ENCODE peak calls at places on chromosomes 1 and 21, in seven cellular contexts. B is keratinocyte, P is suprapubic skin, U is H1, W is GM23338, I is right lobe of liver, D is sigmoid colon. V is an unnamed sample. For H3K4me1, the result is how much of the 10 kb centered on the place peaks cover.

GRCh38 chr1:177567393-177567792 is 396.6 kb downstream of the BRINP2 start:
- DNase-seq in B (no peak), P (no peak), U (no peak), W (peak), I (no peak), D (no peak), V (no peak)

GRCh38 chr1:20051218-20051829 is 18.7 kb upstream of the PLA2G5 start:
- DNase-seq in B (no peak), P (no peak), U (peak), W (peak), I (no peak), D (no peak), V (no peak)

GRCh38 chr1:43687301-43688108 is 19.8 kb upstream of the ST3GAL3 start:
- DNase-seq in B (no peak), P (no peak), U (no peak), W (no peak), I (no peak), D (no peak), V (no peak)

GRCh38 chr1:192993426-192994085 is 65.6 kb downstream of the UCHL5 start:
- DNase-seq in B (no peak), P (no peak), U (no peak), W (peak), I (no peak), D (no peak), V (no peak)

GRCh38 chr1:77759090-77760028 is at the start of gene USP33:
- DNase-seq in B (no peak), P (peak), U (peak), W (peak), I (peak), D (peak), V (peak)

GRCh38 chr1:25091671-25092070 is 140.6 kb downstream of the SYF2 start:
- DNase-seq in B (no peak), P (no peak), U (no peak), W (no peak), I (no peak), D (no peak), V (no peak)

GRCh38 chr1:2248127-2248826 is 20.2 kb downstream of the SKI start:
- DNase-seq in B (no peak), P (no peak), U (peak), W (peak), I (peak), D (no peak), V (no peak)

GRCh38 chr1:209926045-209926444 is 12.0 kb upstream of the SYT14 start:
- DNase-seq in B (no peak), P (no peak), U (no peak), W (no peak), I (no peak), D (no peak), V (no peak)

GRCh38 chr21:28944296-28944695 is 48.4 kb downstream of the LTN1 start:
- DNase-seq in B (no peak), P (no peak), U (no peak), W (no peak), I (no peak), D (no peak), V (no peak)

GRCh38 chr1:220432408-220432807 is 95.5 kb upstream of the MARK1 start:
- DNase-seq in B (no peak), P (no peak), U (no peak), W (no peak), I (no peak), D (no peak), V (no peak)

GRCh38 chr1:232793944-232794343 is 11.3 kb upstream of the MAP10 start:
- DNase-seq in B (no peak), P (no peak), U (no peak), W (no peak), I (no peak), D (no peak), V (no peak)

GRCh38 chr21:35529141-35529863 is 480.2 kb upstream of the RUNX1 start:
- DNase-seq in B (no peak), P (no peak), U (no peak), W (no peak), I (no peak), D (no peak), V (no peak)

GRCh38 chr1:230300322-230301301 is 125.5 kb downstream of the PGBD5 start:
- DNase-seq in B (no peak), P (no peak), U (no peak), W (no peak), I (peak), D (peak), V (no peak)

GRCh38 chr1:211713231-211713630 is 37.8 kb upstream of the NEK2 start:
- DNase-seq in B (no peak), P (no peak), U (no peak), W (no peak), I (no peak), D (no peak), V (no peak)

GRCh38 chr1:207651583-207651982 is 6.7 kb downstream of the CR1L start:
- DNase-seq in B (no peak), P (no peak), U (no peak), W (no peak), I (no peak), D (no peak), V (no peak)

GRCh38 chr1:100320311-100321097 is 31.8 kb upstream of the CDC14A start:
- DNase-seq in B (no peak), P (no peak), U (no peak), W (no peak), I (no peak), D (no peak), V (no peak)

GRCh38 chr1:19949016-19949415 is 25.6 kb upstream of the PLA2G2E start:
- DNase-seq in B (peak), P (no peak), U (no peak), W (no peak), I (no peak), D (no peak), V (no peak)

GRCh38 chr1:66984491-66984890 is 59.7 kb downstream of the MIER1 start:
- DNase-seq in B (no peak), P (no peak), U (no peak), W (no peak), I (no peak), D (no peak), V (no peak)

GRCh38 chr21:35212393-35213127 is 163.5 kb upstream of the RUNX1 start:
- DNase-seq in B (no peak), P (no peak), U (no peak), W (no peak), I (no peak), D (no peak), V (peak)

GRCh38 chr1:229786974-229787610 is 161.0 kb downstream of the URB2 start:
- DNase-seq in B (no peak), P (no peak), U (no peak), W (no peak), I (no peak), D (no peak), V (no peak)

GRCh38 chr1:176066709-176067108 is 140.4 kb downstream of the COP1 start:
- DNase-seq in B (no peak), P (no peak), U (no peak), W (no peak), I (no peak), D (no peak), V (no peak)

GRCh38 chr1:212045981-212046380 is 10.4 kb downstream of the DTL start:
- DNase-seq in B (no peak), P (no peak), U (no peak), W (no peak), I (no peak), D (no peak), V (no peak)

GRCh38 chr1:182397653-182398388 is 2.6 kb downstream of the TEDDM1 start:
- DNase-seq in B (no peak), P (no peak), U (no peak), W (no peak), I (no peak), D (no peak), V (peak)

GRCh38 chr21:14736162-14736561 is 190.0 kb upstream of the SAMSN1 start:
- DNase-seq in B (no peak), P (no peak), U (no peak), W (no peak), I (no peak), D (no peak), V (no peak)

GRCh38 chr1:202018226-202018475 is 7.8 kb downstream of the ELF3 start:
- DNase-seq in B (no peak), P (no peak), U (no peak), W (no peak), I (no peak), D (no peak), V (no peak)

GRCh38 chr1:27940297-27940696 is 5.5 kb downstream of the SMPDL3B start:
- DNase-seq in B (no peak), P (no peak), U (peak), W (peak), I (peak), D (no peak), V (no peak)

GRCh38 chr1:6757719-6758435 is 27.4 kb upstream of the CAMTA1 start:
- DNase-seq in B (no peak), P (no peak), U (peak), W (peak), I (no peak), D (no peak), V (no peak)

GRCh38 chr1:12542596-12543592 is 75.1 kb downstream of the DHRS3 start:
- DNase-seq in B (no peak), P (no peak), U (no peak), W (no peak), I (no peak), D (peak), V (no peak)

GRCh38 chr1:12541274-12542137 is 76.5 kb downstream of the DHRS3 start:
- DNase-seq in B (no peak), P (no peak), U (no peak), W (no peak), I (peak), D (peak), V (no peak)

GRCh38 chr1:12543747-12544146 is 74.3 kb downstream of the DHRS3 start:
- DNase-seq in B (no peak), P (no peak), U (no peak), W (no peak), I (no peak), D (no peak), V (no peak)

GRCh38 chr1:12540580-12541273 is 77.3 kb downstream of the DHRS3 start:
- DNase-seq in B (no peak), P (no peak), U (no peak), W (no peak), I (no peak), D (peak), V (peak)

DNA sequence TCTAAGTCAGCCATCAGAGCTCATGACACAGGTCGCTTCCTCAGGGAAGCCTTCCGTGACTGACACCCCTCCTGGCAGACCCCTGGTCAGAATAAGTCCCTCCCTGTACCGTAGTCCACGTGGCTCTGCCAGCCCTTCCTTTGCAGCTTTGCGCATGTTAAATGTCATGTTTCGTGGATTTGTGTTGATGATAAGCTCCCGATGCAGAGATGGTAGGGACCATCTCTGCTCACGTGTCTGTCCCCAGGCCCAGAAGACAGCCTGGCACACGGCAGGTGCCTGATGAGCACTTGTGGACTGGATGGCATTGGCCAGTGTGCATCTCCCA is 75.9 kb downstream of the DHRS3 start:
- DNase-seq in B (no peak), P (no peak), U (no peak), W (no peak), I (no peak), D (peak), V (no peak)
- H3K4me1 ChIP-seq in B (under half), P (under half), U (under half), W (under half), I (under half), D (under half), V (under half)

DNA sequence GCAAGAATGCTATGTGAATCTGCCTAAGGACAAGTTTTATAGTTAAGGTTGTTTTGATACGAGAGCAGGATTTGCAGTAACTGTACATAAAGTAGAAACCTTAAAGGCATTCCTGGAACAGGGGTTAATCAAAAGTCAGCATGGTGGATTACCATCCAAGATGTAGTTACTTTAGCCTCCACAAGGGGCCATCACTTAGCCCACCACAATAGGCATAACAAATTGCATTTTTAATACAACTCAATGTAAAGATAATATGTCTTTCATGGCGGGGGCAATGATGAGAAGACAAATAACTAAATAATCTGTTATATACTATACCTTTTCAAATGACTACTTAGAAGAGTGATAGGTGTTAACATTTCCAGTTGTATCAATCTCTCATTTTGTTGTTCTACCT is 611.2 kb upstream of the ADGRL4 start:
- DNase-seq in B (no peak), P (no peak), U (no peak), W (peak), I (no peak), D (no peak), V (no peak)
- TF ChIP-seq CTCF in B (no peak), P (no peak), U (no peak), W (peak), I (peak), D (no peak), V (no peak)

GRCh38 chr1:151145158-151146071 is 1.0 kb downstream of the SEMA6C start:
- DNase-seq in B (no peak), P (no peak), U (peak), W (peak), I (no peak), D (peak), V (no peak)

GRCh38 chr1:151146416-151147131 is at the start of gene SEMA6C:
- DNase-seq in B (peak), P (peak), U (peak), W (peak), I (peak), D (peak), V (peak)

GRCh38 chr1:151147132-151147503 is 687 bp upstream of the SEMA6C start:
- DNase-seq in B (no peak), P (no peak), U (no peak), W (no peak), I (no peak), D (no peak), V (no peak)

GRCh38 chr1:151144474-151145157 is 1.8 kb downstream of the SEMA6C start:
- DNase-seq in B (no peak), P (no peak), U (no peak), W (peak), I (no peak), D (no peak), V (peak)

GRCh38 chr1:151146072-151146415 is 387 bp downstream of the SEMA6C start:
- DNase-seq in B (no peak), P (no peak), U (no peak), W (peak), I (no peak), D (peak), V (no peak)
- H3K27ac ChIP-seq in B (no peak), P (peak), U (no peak), W (no peak), I (peak), D (peak), V (peak)

DNA sequence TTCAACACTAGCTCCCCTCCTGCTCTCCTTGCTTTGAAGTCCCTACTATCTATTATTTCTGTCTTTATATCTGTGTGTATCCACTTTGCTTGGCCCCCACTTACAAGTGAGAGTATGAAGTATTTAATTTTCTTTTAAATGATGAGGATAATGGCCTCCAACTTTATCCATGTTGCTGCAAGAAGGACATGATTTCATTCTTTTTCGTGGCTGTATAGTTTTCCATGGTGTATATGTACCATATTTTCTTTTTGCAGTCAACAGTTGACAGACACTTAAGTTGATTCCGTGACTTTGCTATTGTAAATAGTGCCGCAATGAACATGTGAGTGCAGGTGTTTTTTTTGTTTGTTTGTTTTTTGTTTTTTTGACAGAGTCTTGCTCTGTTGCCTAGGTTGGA is 365.6 kb downstream of the ZP4 start:
- DNase-seq in B (no peak), P (no peak), U (no peak), W (no peak), I (no peak), D (no peak), V (no peak)
- H3K4me1 ChIP-seq in B (under half), P (under half), U (under half), W (under half), I (under half), D (under half), V (under half)

DNA sequence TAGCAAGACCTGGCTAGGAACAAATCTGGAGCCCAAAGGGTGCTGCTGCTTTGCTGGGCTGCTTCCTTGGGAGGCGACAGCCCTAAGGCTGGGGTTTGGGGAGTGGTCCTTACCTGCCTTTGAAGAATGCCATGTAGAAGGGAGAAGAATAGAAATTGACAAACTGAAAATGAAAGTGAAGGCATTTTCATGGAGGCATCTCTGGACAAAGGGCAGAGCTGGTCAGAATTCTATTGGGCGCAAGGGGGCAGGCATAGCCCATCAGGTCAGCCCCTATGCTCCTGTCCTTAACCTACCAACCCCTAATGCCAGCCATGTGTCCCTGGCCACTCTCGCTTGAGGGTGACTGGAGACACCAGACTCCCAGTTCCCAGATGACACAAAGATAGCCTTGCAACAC is 7.6 kb upstream of the ARHGEF19 start:
- DNase-seq in B (no peak), P (no peak), U (no peak), W (no peak), I (no peak), D (no peak), V (no peak)
- TF ChIP-seq CTCF in B (no peak), P (no peak), U (no peak), W (no peak), I (no peak), D (no peak), V (no peak)